ENCODE peak calls at places on chromosomes 7 and 10, in nine cellular contexts. C, K, G, N, R, Y, Q, H and V are unnamed samples.

GRCh38 chr7:2631924-2632716 is at the start of gene TTYH3:
- DNase-seq in Y (no peak), N (no peak), K (no peak), C (no peak), H (peak; percentile 62), R (no peak), G (no peak), Q (no peak), V (no peak)

GRCh38 chr7:31814187-31814586 is 127.2 kb downstream of the PPP1R17 start:
- DNase-seq in C (no peak), K (no peak), H (no peak), Q (peak; percentile 22), Y (no peak), R (no peak), N (no peak), G (no peak), V (peak; percentile 5)

GRCh38 chr7:137507096-137507495 is 163.6 kb upstream of the PTN start:
- DNase-seq in Q (no peak), N (no peak), R (no peak), Y (no peak), C (no peak), G (no peak), K (no peak), H (no peak), V (no peak)

GRCh38 chr7:121020652-121021051 is 32.1 kb downstream of the CPED1 start:
- DNase-seq in R (peak; percentile 72), K (no peak), Q (no peak), C (no peak), G (no peak), Y (no peak), H (no peak), N (no peak), V (no peak)

GRCh38 chr10:32890444-32890843 is 67.6 kb downstream of the ITGB1 start:
- DNase-seq in K (no peak), Y (no peak), R (no peak), H (no peak), N (no peak), C (no peak), Q (no peak), G (no peak), V (no peak)

GRCh38 chr7:80134536-80135305 is at the start of gene GNAI1:
- DNase-seq in N (no peak), G (peak; percentile 77), H (peak; percentile 87), K (peak; percentile 50), R (peak; percentile 74), Y (peak; percentile 64), C (peak; percentile 93), Q (peak; percentile 54), V (peak; percentile 92)

GRCh38 chr7:22433710-22434460 is 66.1 kb downstream of the STEAP1B start:
- DNase-seq in R (peak; percentile 47), Y (peak; percentile 58), G (peak; percentile 51), N (no peak), Q (peak; percentile 52), K (peak; percentile 51), H (no peak), C (no peak), V (no peak)

GRCh38 chr10:60943372-60944158 is 420 bp downstream of the RHOBTB1 start:
- DNase-seq in N (no peak), R (peak; percentile 40), K (peak; percentile 81), Q (peak; percentile 74), G (peak; percentile 77), C (peak; percentile 81), Y (peak; percentile 75), H (peak; percentile 81), V (peak; percentile 89)

DNA sequence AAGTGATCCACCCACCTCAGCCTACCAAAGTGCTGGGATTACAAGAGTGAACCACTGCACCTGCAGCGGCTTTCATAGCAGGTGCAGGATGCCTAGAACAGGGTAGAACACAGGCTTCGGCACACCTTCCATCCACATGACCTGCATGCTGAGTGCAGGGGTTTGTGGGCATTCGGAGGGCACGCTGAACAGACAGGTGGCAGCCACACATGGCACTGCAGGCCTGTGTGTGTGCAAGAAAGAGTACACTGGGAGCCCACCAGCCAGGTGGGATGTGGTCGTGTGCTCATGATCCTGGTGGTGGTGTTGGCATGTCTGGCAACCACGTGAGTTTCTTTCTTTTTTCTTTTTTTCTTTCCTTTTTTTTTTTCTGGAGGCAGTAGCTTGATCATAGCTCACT is 38.4 kb downstream of the GRID2IP start:
- DNase-seq in G (no peak), N (no peak), C (no peak), R (no peak), Q (no peak), Y (no peak), K (no peak), H (no peak), V (peak; percentile 79)
- H3K4me3 ChIP-seq in G (no peak overlapping the region), N (no peak overlapping the region), C (no peak overlapping the region), R (no peak overlapping the region), Q (no peak overlapping the region), Y (no peak overlapping the region), K (no peak overlapping the region), H (no peak overlapping the region), V (no peak overlapping the region)

GRCh38 chr10:110123594-110123993 is 83.8 kb upstream of the MXI1 start:
- DNase-seq in Q (no peak), Y (no peak), G (no peak), N (no peak), R (no peak), C (no peak), H (no peak), K (no peak), V (no peak)

GRCh38 chr10:110134917-110135316 is 72.5 kb upstream of the MXI1 start:
- DNase-seq in N (no peak), R (no peak), C (no peak), Y (no peak), G (no peak), Q (no peak), H (no peak), K (no peak), V (no peak)

DNA sequence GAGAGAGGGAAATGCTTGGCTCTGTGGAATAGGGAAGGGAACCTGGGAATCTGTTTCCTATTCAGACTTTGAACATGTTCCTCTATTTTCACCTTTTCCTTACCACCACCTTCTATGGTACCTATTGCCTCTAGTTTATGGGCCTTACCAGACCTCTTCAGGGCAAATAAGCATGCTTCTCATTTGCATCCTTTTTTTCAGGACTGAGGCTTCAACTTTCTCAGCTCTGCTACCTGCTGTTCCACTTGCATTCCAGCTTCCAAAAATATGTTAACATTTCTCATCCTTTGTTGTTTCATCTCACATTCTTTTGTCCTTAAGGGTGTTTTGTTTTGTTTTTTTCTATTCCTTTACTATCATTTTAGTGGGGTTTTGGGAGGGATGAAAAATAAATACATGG is 77.9 kb upstream of the MXI1 start:
- DNase-seq in R (no peak), K (no peak), G (no peak), Q (no peak), Y (no peak), C (no peak), H (no peak), N (no peak), V (no peak)
- H3K36me3 ChIP-seq in R (peaks cover 16% of the 10 kb centered on the region), K (peaks cover 100% of the 10 kb centered on the region), G (peaks cover 12% of the 10 kb centered on the region), Q (peaks cover 54% of the 10 kb centered on the region), Y (peaks cover 62% of the 10 kb centered on the region), C (peaks cover 5% of the 10 kb centered on the region), H (peaks cover 6% of the 10 kb centered on the region), N (no peaks in the 10 kb centered on the region), V (peaks cover 62% of the 10 kb centered on the region)

GRCh38 chr7:5631752-5632151 is 149.7 kb downstream of the RNF216 start:
- DNase-seq in Q (no peak), R (no peak), G (no peak), Y (no peak), H (no peak), N (no peak), K (no peak), C (no peak), V (no peak)

GRCh38 chr7:5636446-5636835 is 145.0 kb downstream of the RNF216 start:
- DNase-seq in Y (no peak), G (no peak), R (no peak), N (no peak), K (no peak), Q (no peak), H (no peak), C (no peak), V (no peak)

GRCh38 chr7:5633161-5634106 is 148.0 kb downstream of the RNF216 start:
- DNase-seq in R (no peak), N (no peak), G (no peak), K (no peak), C (no peak), Y (no peak), H (no peak), Q (no peak), V (no peak)

GRCh38 chr7:5635461-5636445 is 145.7 kb downstream of the RNF216 start:
- DNase-seq in Y (no peak), R (no peak), N (no peak), K (no peak), C (no peak), H (no peak), Q (no peak), G (no peak), V (peak; percentile 19)

DNA sequence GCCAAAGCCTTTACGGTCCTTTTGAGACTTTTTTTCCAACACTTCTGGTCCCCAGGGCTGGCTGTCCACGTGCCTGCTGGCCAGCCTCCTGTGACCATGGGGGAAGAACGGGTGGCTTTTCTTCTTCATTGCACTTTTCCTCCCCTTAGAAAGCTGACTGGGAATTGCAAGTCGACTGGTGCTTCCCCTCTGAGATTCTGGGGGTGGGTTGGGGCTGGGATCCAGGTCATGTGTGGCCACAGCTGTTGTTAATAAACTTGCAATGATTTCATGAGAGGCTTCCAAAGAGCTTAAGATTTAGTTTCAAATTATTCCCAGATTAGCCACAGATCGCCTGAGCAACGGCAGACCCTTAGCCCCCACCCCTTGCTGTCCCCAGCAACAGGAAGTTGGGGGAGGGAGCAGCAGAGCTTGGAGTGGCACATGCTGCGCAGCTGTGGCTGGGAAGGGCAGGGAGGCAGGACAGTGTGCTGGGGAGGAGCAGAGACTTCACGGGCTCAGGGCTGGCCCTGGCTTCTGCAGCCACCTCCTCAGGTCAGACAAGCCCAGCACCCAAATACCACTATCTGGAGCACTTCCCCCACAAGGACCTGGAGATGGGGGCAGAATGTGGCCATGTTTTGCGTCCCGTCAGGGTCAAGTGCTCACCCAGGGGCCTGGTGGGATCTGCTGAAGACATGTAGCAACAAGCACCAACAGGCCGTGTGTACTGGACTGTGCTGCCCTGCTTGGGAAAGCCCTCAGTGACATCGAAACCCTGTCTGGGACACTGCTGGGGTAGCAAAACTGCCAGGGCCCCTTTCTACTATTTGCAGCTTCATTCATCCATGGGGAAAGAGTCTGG is 147.1 kb downstream of the RNF216 start:
- DNase-seq in Q (peak; percentile 43), N (no peak), H (peak; percentile 72), R (peak; percentile 94), G (peak; percentile 75), K (peak; percentile 75), C (peak; percentile 66), Y (peak; percentile 65), V (peak; percentile 89)
- H3K4me3 ChIP-seq in Q (no peak overlapping the region), N (no peak overlapping the region), H (peak overlapping the region; percentile 12), R (no peak overlapping the region), G (no peak overlapping the region), K (peak overlapping the region; percentile 29), C (no peak overlapping the region), Y (no peak overlapping the region), V (peak overlapping the region; percentile 26)

DNA sequence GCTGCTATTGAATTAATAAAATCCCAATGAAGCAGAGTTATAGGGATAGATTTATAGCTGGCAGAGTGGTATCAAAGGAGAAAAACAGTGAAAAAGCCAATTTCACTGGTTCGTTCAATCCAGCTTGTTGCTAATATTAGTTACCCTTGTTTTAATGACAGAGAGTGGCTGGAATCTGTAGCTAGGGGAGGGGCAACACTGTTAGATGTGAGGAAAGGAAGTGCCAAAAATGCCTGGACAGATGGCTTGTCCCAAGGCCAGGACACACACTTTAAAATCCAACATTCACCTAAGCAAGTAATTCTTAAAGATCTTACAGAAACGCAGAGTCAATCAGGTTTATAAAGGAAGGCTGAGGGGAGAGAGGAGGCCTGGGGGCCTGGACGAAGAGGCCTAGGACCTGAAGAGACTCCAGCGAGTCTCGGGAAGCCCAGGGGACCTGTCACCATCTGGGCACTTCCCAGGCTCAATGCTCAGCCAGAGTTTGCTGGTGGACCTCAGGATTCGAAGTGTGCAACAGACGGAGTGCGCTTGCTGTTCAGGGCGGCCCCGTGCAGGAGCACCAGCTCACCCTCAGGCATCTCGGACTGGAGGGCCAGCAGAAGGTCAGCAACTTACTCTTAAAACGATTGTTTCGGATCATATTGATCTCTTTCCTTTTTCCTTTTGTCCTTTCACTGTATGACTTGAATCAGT is 36.7 kb downstream of the TMEM248 start:
- DNase-seq in Q (peak; percentile 15), C (no peak), N (no peak), K (no peak), R (no peak), G (no peak), Y (no peak), H (no peak), V (no peak)
- H3K36me3 ChIP-seq in Q (peaks cover 29% of the 10 kb centered on the region), C (no peaks in the 10 kb centered on the region), N (peaks cover 17% of the 10 kb centered on the region), K (peaks cover 78% of the 10 kb centered on the region), R (peaks cover 46% of the 10 kb centered on the region), G (peaks cover 9% of the 10 kb centered on the region), Y (peaks cover 25% of the 10 kb centered on the region), H (peaks cover 21% of the 10 kb centered on the region), V (peaks cover 56% of the 10 kb centered on the region)